ENCODE peak calls at places on chromosomes 1 and 21, in five cellular contexts. One of them, this sample, is unnamed.

GRCh38 chr21:44653123-44653522 is 1.3 kb downstream of the KRTAP12-4 start:
- DNase-seq in A549: no peak
- DNase-seq in mammary epithelial cell: no peak
- DNase-seq in H9: no peak
- DNase-seq in transverse colon: no peak
- DNase-seq in this sample: no peak

GRCh38 chr1:228226956-228227791 is 19.3 kb downstream of the OBSCN start:
- DNase-seq in H9: no peak
- DNase-seq in mammary epithelial cell: no peak
- DNase-seq in transverse colon: peak; percentile 57
- DNase-seq in A549: peak; percentile 25
- DNase-seq in this sample: no peak

GRCh38 chr1:25031966-25032667 is 102.0 kb upstream of the RUNX3 start:
- DNase-seq in A549: no peak
- DNase-seq in transverse colon: peak; percentile 62
- DNase-seq in mammary epithelial cell: no peak
- DNase-seq in H9: no peak
- DNase-seq in this sample: peak; percentile 35

GRCh38 chr1:156464335-156464734 is 36.2 kb downstream of the MEF2D start:
- DNase-seq in mammary epithelial cell: no peak
- DNase-seq in H9: no peak
- DNase-seq in A549: no peak
- DNase-seq in transverse colon: no peak
- DNase-seq in this sample: peak; percentile 50

GRCh38 chr1:66439028-66439427 is 94.9 kb upstream of the SGIP1 start:
- DNase-seq in transverse colon: no peak
- DNase-seq in mammary epithelial cell: peak; percentile 17
- DNase-seq in H9: no peak
- DNase-seq in A549: no peak
- DNase-seq in this sample: no peak

GRCh38 chr1:231241751-231242150 is 739 bp downstream of the GNPAT start:
- DNase-seq in transverse colon: peak; percentile 43
- DNase-seq in A549: peak; percentile 63
- DNase-seq in mammary epithelial cell: peak; percentile 26
- DNase-seq in H9: no peak
- DNase-seq in this sample: peak; percentile 8

GRCh38 chr1:30008372-30008997 is 714.9 kb downstream of the MATN1 start:
- DNase-seq in A549: no peak
- DNase-seq in H9: no peak
- DNase-seq in mammary epithelial cell: no peak
- DNase-seq in transverse colon: no peak
- DNase-seq in this sample: no peak

GRCh38 chr1:14140800-14141526 is 441.0 kb downstream of the PRDM2 start:
- DNase-seq in transverse colon: no peak
- DNase-seq in H9: no peak
- DNase-seq in A549: no peak
- DNase-seq in mammary epithelial cell: no peak
- DNase-seq in this sample: peak; percentile 75

GRCh38 chr1:56304975-56305374 is 274.4 kb downstream of the PLPP3 start:
- DNase-seq in transverse colon: no peak
- DNase-seq in mammary epithelial cell: no peak
- DNase-seq in H9: no peak
- DNase-seq in A549: no peak
- DNase-seq in this sample: no peak

GRCh38 chr1:25810341-25811299 is 9.1 kb upstream of the MTFR1L start:
- DNase-seq in mammary epithelial cell: no peak
- DNase-seq in H9: peak; percentile 86
- DNase-seq in A549: peak; percentile 54
- DNase-seq in transverse colon: peak; percentile 79
- DNase-seq in this sample: peak; percentile 81

GRCh38 chr1:78086697-78087096 is 40.9 kb downstream of the GIPC2 start:
- DNase-seq in H9: no peak
- DNase-seq in transverse colon: no peak
- DNase-seq in mammary epithelial cell: no peak
- DNase-seq in A549: no peak
- DNase-seq in this sample: no peak

GRCh38 chr1:167447521-167448136 is 70.7 kb downstream of the CD247 start:
- DNase-seq in mammary epithelial cell: peak; percentile 18
- DNase-seq in H9: no peak
- DNase-seq in transverse colon: peak; percentile 64
- DNase-seq in A549: peak; percentile 24
- DNase-seq in this sample: no peak

GRCh38 chr1:23167353-23168078 is 1.1 kb downstream of the LUZP1 start:
- DNase-seq in A549: no peak
- DNase-seq in transverse colon: peak; percentile 57
- DNase-seq in mammary epithelial cell: peak; percentile 79
- DNase-seq in H9: peak; percentile 46
- DNase-seq in this sample: peak; percentile 37

GRCh38 chr1:91578320-91579109 is 77.9 kb downstream of the CDC7 start:
- DNase-seq in H9: no peak
- DNase-seq in transverse colon: no peak
- DNase-seq in mammary epithelial cell: no peak
- DNase-seq in A549: no peak
- DNase-seq in this sample: no peak

GRCh38 chr1:207088731-207089626 is at the start of gene C4BPB:
- DNase-seq in A549: no peak
- DNase-seq in H9: no peak
- DNase-seq in mammary epithelial cell: peak; percentile 33
- DNase-seq in transverse colon: peak; percentile 66
- DNase-seq in this sample: no peak

DNA sequence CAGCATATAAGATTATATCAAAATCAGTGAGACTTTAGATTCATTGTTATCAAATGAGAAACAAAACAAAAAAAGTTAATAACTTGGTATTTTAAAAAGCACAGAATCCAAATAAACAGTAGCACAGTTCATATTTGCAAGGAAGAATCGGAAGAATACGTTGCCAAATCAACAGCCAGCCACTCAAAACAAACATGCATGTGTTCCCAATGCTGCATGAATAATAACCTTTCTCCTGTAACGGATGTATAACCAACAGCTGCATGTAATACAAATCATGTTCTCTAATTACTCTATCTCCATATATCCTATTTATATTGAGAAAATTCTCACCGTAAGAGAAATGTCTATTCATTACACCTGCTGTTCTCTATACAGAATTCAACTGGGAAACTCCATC is 98.9 kb upstream of the FOXD3 start:
- DNase-seq in A549: no peak
- DNase-seq in H9: no peak
- DNase-seq in transverse colon: no peak
- DNase-seq in mammary epithelial cell: no peak
- DNase-seq in this sample: no peak
- H3K4me1 ChIP-seq in A549: no peaks in the 10 kb centered on the region
- H3K4me1 ChIP-seq in H9: no peaks in the 10 kb centered on the region
- H3K4me1 ChIP-seq in transverse colon: no peaks in the 10 kb centered on the region
- H3K4me1 ChIP-seq in mammary epithelial cell: no peaks in the 10 kb centered on the region
- H3K4me1 ChIP-seq in this sample: no peaks in the 10 kb centered on the region

DNA sequence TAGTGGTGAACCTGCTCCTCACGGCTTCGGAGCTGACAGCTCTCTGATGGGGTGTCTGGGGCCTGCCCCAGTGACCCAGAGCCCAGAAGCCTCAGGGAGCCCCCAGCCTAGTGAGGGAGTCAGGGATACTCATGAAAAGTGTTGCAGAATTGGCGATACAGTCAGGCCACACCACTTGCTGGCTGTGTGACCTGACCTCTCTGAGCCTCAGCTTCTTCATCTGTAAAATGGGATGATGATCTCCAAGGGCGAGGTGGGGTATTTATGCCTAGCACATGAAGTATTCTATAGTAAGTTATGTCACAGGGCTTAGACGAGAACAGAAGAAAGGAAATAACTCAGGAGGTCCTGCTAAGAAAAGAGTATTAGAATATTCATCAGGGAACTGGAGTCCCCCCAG is 1.6 kb downstream of the TMEM51 start:
- DNase-seq in A549: no peak
- DNase-seq in transverse colon: no peak
- DNase-seq in H9: no peak
- DNase-seq in mammary epithelial cell: no peak
- DNase-seq in this sample: no peak
- H3K27ac ChIP-seq in A549: peak overlapping the region; percentile 93
- H3K27ac ChIP-seq in transverse colon: peak overlapping the region; percentile 98
- H3K27ac ChIP-seq in H9: no peak overlapping the region
- H3K27ac ChIP-seq in mammary epithelial cell: no peak overlapping the region
- H3K27ac ChIP-seq in this sample: no peak overlapping the region

GRCh38 chr1:189409774-189410173 is 1067.9 kb downstream of the BRINP3 start:
- DNase-seq in mammary epithelial cell: no peak
- DNase-seq in A549: no peak
- DNase-seq in transverse colon: no peak
- DNase-seq in H9: no peak
- DNase-seq in this sample: no peak

GRCh38 chr1:189405419-189405818 is 1072.2 kb downstream of the BRINP3 start:
- DNase-seq in A549: no peak
- DNase-seq in mammary epithelial cell: no peak
- DNase-seq in transverse colon: no peak
- DNase-seq in H9: peak; percentile 33
- DNase-seq in this sample: no peak
- H3K4me1 ChIP-seq in A549: peaks cover 7% of the 10 kb centered on the region
- H3K4me1 ChIP-seq in mammary epithelial cell: no peaks in the 10 kb centered on the region
- H3K4me1 ChIP-seq in transverse colon: no peaks in the 10 kb centered on the region
- H3K4me1 ChIP-seq in H9: no peaks in the 10 kb centered on the region
- H3K4me1 ChIP-seq in this sample: no peaks in the 10 kb centered on the region

DNA sequence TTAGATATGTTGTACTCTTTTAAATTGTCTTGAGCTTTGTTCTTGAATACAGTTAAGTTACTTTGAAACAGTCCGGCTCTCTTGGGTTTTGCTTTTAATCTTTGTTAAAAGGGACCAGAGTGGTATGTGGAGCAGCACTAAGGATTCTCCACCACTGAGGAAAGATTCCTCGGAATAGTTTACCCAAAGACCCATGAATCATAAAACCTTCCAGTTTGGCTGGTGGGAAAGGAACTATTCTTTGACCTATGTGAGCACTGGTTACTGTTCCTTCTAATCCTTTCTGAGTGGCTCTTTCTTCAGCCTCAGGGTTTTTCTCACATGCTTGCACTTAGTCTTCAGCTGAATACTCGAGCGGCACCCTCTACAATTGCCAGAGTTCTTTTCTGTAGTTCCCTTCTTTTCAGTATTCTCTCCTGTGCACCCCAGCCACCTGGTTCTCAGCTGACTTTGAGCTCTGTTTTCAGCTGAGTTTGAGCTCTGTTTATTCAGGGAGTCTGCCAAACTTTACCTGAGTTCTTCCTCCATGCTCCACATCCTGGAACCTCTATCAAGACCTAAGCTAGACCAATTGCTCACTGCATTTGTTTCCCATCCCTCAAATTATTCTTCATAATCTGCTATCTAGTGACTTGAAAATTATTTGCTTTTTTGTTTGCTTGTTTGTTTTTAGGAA is 253.8 kb upstream of the PLXNA2 start:
- DNase-seq in transverse colon: no peak
- DNase-seq in H9: no peak
- DNase-seq in A549: no peak
- DNase-seq in mammary epithelial cell: no peak
- DNase-seq in this sample: no peak
- H3K27ac ChIP-seq in transverse colon: no peak overlapping the region
- H3K27ac ChIP-seq in H9: no peak overlapping the region
- H3K27ac ChIP-seq in A549: no peak overlapping the region
- H3K27ac ChIP-seq in mammary epithelial cell: no peak overlapping the region
- H3K27ac ChIP-seq in this sample: no peak overlapping the region

GRCh38 chr1:41434748-41435449 is 49.6 kb downstream of the EDN2 start:
- DNase-seq in transverse colon: no peak
- DNase-seq in H9: no peak
- DNase-seq in A549: no peak
- DNase-seq in mammary epithelial cell: no peak
- DNase-seq in this sample: no peak

GRCh38 chr1:41435570-41436178 is 48.8 kb downstream of the EDN2 start:
- DNase-seq in transverse colon: no peak
- DNase-seq in mammary epithelial cell: no peak
- DNase-seq in A549: no peak
- DNase-seq in H9: peak; percentile 78
- DNase-seq in this sample: no peak

GRCh38 chr1:41432481-41433280 is 51.8 kb downstream of the EDN2 start:
- DNase-seq in mammary epithelial cell: peak; percentile 93
- DNase-seq in H9: peak; percentile 93
- DNase-seq in A549: peak; percentile 87
- DNase-seq in transverse colon: peak; percentile 90
- DNase-seq in this sample: peak; percentile 86

GRCh38 chr1:41433501-41433900 is 51.0 kb downstream of the EDN2 start:
- DNase-seq in mammary epithelial cell: no peak
- DNase-seq in transverse colon: no peak
- DNase-seq in A549: no peak
- DNase-seq in H9: no peak
- DNase-seq in this sample: no peak

GRCh38 chr1:41434306-41434705 is 50.2 kb downstream of the EDN2 start:
- DNase-seq in mammary epithelial cell: no peak
- DNase-seq in A549: no peak
- DNase-seq in H9: no peak
- DNase-seq in transverse colon: no peak
- DNase-seq in this sample: no peak
- H3K4me1 ChIP-seq in mammary epithelial cell: peaks cover 23% of the 10 kb centered on the region
- H3K4me1 ChIP-seq in A549: peaks cover 23% of the 10 kb centered on the region
- H3K4me1 ChIP-seq in H9: no peaks in the 10 kb centered on the region
- H3K4me1 ChIP-seq in transverse colon: peaks cover 24% of the 10 kb centered on the region
- H3K4me1 ChIP-seq in this sample: peaks cover 17% of the 10 kb centered on the region

GRCh38 chr1:58886611-58887010 is 102.8 kb upstream of the JUN start:
- DNase-seq in mammary epithelial cell: no peak
- DNase-seq in A549: no peak
- DNase-seq in transverse colon: no peak
- DNase-seq in H9: no peak
- DNase-seq in this sample: no peak

GRCh38 chr1:58888776-58889341 is 105.0 kb upstream of the JUN start:
- DNase-seq in transverse colon: no peak
- DNase-seq in mammary epithelial cell: peak; percentile 56
- DNase-seq in A549: no peak
- DNase-seq in H9: no peak
- DNase-seq in this sample: no peak

GRCh38 chr1:58885998-58886397 is 102.2 kb upstream of the JUN start:
- DNase-seq in mammary epithelial cell: no peak
- DNase-seq in A549: no peak
- DNase-seq in transverse colon: no peak
- DNase-seq in H9: no peak
- DNase-seq in this sample: peak; percentile 51

GRCh38 chr1:58884706-58885661 is 101.1 kb upstream of the JUN start:
- DNase-seq in mammary epithelial cell: no peak
- DNase-seq in transverse colon: peak; percentile 81
- DNase-seq in A549: no peak
- DNase-seq in H9: no peak
- DNase-seq in this sample: no peak

DNA sequence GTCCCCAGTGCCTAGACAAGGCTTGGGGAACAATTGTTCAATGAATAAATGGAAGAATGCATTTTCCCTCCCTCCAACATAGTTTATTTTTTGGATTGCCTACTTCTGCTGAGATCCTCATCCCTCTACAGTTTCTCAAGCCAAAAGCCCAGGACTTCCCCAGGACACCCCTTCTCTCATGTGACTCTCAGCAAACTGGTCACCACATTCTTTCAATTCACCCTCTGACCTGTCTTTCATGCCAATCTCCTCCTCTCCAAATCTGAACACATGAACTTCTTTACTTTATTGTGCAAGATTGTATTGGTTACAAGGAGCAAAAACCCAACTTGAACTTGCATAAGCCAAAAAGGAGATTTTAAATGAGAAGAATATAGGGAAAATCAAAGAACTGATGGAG is 103.2 kb upstream of the JUN start:
- DNase-seq in transverse colon: no peak
- DNase-seq in H9: no peak
- DNase-seq in mammary epithelial cell: no peak
- DNase-seq in A549: no peak
- DNase-seq in this sample: no peak
- H3K27ac ChIP-seq in transverse colon: peak overlapping the region; percentile 58
- H3K27ac ChIP-seq in H9: no peak overlapping the region
- H3K27ac ChIP-seq in mammary epithelial cell: no peak overlapping the region
- H3K27ac ChIP-seq in A549: no peak overlapping the region
- H3K27ac ChIP-seq in this sample: no peak overlapping the region

GRCh38 chr1:32247983-32248889 is 1.2 kb downstream of the FAM167B start:
- DNase-seq in A549: peak; percentile 72
- DNase-seq in transverse colon: peak; percentile 92
- DNase-seq in H9: peak; percentile 96
- DNase-seq in mammary epithelial cell: peak; percentile 65
- DNase-seq in this sample: peak; percentile 88
- H3K4me1 ChIP-seq in A549: peaks cover 3% of the 10 kb centered on the region
- H3K4me1 ChIP-seq in transverse colon: peaks cover 15% of the 10 kb centered on the region
- H3K4me1 ChIP-seq in H9: peaks cover 7% of the 10 kb centered on the region
- H3K4me1 ChIP-seq in mammary epithelial cell: peaks cover 34% of the 10 kb centered on the region
- H3K4me1 ChIP-seq in this sample: peaks cover 48% of the 10 kb centered on the region

This sample was measured in heart right ventricle.